ENCODE peak calls at places on chromosomes 11 and 22, in four cellular contexts. One of them, this sample, is unnamed.

GRCh38 chr22:22398530-22399327 is 109.8 kb downstream of the ZNF280B start:
- DNase-seq in CD8-positive, alpha-beta memory T cell: no peak
- DNase-seq in C1 segment of cervical spinal cord: no peak
- DNase-seq in amniotic stem cell: no peak
- DNase-seq in this sample: peak

GRCh38 chr11:62588966-62589637 is 2.2 kb downstream of the TUT1 start:
- DNase-seq in amniotic stem cell: no peak
- DNase-seq in C1 segment of cervical spinal cord: no peak
- DNase-seq in CD8-positive, alpha-beta memory T cell: no peak
- DNase-seq in this sample: no peak

GRCh38 chr11:17183836-17184235 is 23.9 kb downstream of the PIK3C2A start:
- DNase-seq in amniotic stem cell: no peak
- DNase-seq in C1 segment of cervical spinal cord: no peak
- DNase-seq in CD8-positive, alpha-beta memory T cell: no peak
- DNase-seq in this sample: no peak

GRCh38 chr11:103920933-103921332 is 115.5 kb upstream of the DDI1 start:
- DNase-seq in amniotic stem cell: no peak
- DNase-seq in C1 segment of cervical spinal cord: no peak
- DNase-seq in CD8-positive, alpha-beta memory T cell: no peak
- DNase-seq in this sample: no peak

GRCh38 chr11:111982019-111982464 is 43.2 kb upstream of the DLAT start:
- DNase-seq in C1 segment of cervical spinal cord: peak
- DNase-seq in amniotic stem cell: no peak
- DNase-seq in CD8-positive, alpha-beta memory T cell: peak
- DNase-seq in this sample: no peak

GRCh38 chr11:102596578-102596977 is 28.6 kb downstream of the MMP20 start:
- DNase-seq in C1 segment of cervical spinal cord: no peak
- DNase-seq in amniotic stem cell: no peak
- DNase-seq in CD8-positive, alpha-beta memory T cell: no peak
- DNase-seq in this sample: no peak

GRCh38 chr11:26823963-26824362 is 102.1 kb upstream of the SLC5A12 start:
- DNase-seq in C1 segment of cervical spinal cord: no peak
- DNase-seq in CD8-positive, alpha-beta memory T cell: no peak
- DNase-seq in amniotic stem cell: no peak
- DNase-seq in this sample: no peak

GRCh38 chr11:99260696-99261095 is 239.9 kb downstream of the CNTN5 start:
- DNase-seq in CD8-positive, alpha-beta memory T cell: no peak
- DNase-seq in C1 segment of cervical spinal cord: no peak
- DNase-seq in amniotic stem cell: no peak
- DNase-seq in this sample: no peak

GRCh38 chr11:69467196-69467595 is 14.3 kb upstream of the LINC01488 start:
- DNase-seq in amniotic stem cell: no peak
- DNase-seq in CD8-positive, alpha-beta memory T cell: no peak
- DNase-seq in C1 segment of cervical spinal cord: no peak
- DNase-seq in this sample: no peak

GRCh38 chr22:23484651-23485050 is 95.4 kb downstream of the IGLL1 start:
- DNase-seq in C1 segment of cervical spinal cord: no peak
- DNase-seq in CD8-positive, alpha-beta memory T cell: no peak
- DNase-seq in amniotic stem cell: no peak
- DNase-seq in this sample: no peak

GRCh38 chr11:13338437-13339069 is 61.0 kb downstream of the BMAL1 start:
- DNase-seq in amniotic stem cell: no peak
- DNase-seq in C1 segment of cervical spinal cord: no peak
- DNase-seq in CD8-positive, alpha-beta memory T cell: no peak
- DNase-seq in this sample: no peak

GRCh38 chr22:23841736-23842404 is 3.1 kb upstream of the DERL3 start:
- DNase-seq in C1 segment of cervical spinal cord: no peak
- DNase-seq in CD8-positive, alpha-beta memory T cell: no peak
- DNase-seq in amniotic stem cell: no peak
- DNase-seq in this sample: no peak

GRCh38 chr11:73192272-73192671 is 25.8 kb upstream of the P2RY2 start:
- DNase-seq in amniotic stem cell: no peak
- DNase-seq in C1 segment of cervical spinal cord: no peak
- DNase-seq in CD8-positive, alpha-beta memory T cell: no peak
- DNase-seq in this sample: no peak

GRCh38 chr11:66100272-66101037 is 30.4 kb downstream of the PACS1 start:
- DNase-seq in amniotic stem cell: no peak
- DNase-seq in C1 segment of cervical spinal cord: peak
- DNase-seq in CD8-positive, alpha-beta memory T cell: peak
- DNase-seq in this sample: peak

GRCh38 chr11:28146123-28146751 is 38.0 kb downstream of the METTL15 start:
- DNase-seq in C1 segment of cervical spinal cord: no peak
- DNase-seq in amniotic stem cell: peak
- DNase-seq in CD8-positive, alpha-beta memory T cell: no peak
- DNase-seq in this sample: no peak

GRCh38 chr22:30224161-30224857 is 22.2 kb downstream of the LIF start:
- DNase-seq in C1 segment of cervical spinal cord: no peak
- DNase-seq in CD8-positive, alpha-beta memory T cell: no peak
- DNase-seq in amniotic stem cell: no peak
- DNase-seq in this sample: no peak

GRCh38 chr22:20803696-20804324 is 29.9 kb downstream of the SERPIND1 start:
- DNase-seq in amniotic stem cell: no peak
- DNase-seq in C1 segment of cervical spinal cord: no peak
- DNase-seq in CD8-positive, alpha-beta memory T cell: no peak
- DNase-seq in this sample: no peak

GRCh38 chr11:134276396-134277175 is 407 bp downstream of the GLB1L3 start:
- DNase-seq in amniotic stem cell: no peak
- DNase-seq in CD8-positive, alpha-beta memory T cell: no peak
- DNase-seq in C1 segment of cervical spinal cord: no peak
- DNase-seq in this sample: no peak

GRCh38 chr11:99370557-99371200 is 349.9 kb downstream of the CNTN5 start:
- DNase-seq in C1 segment of cervical spinal cord: no peak
- DNase-seq in CD8-positive, alpha-beta memory T cell: no peak
- DNase-seq in amniotic stem cell: peak
- DNase-seq in this sample: no peak

GRCh38 chr11:92224394-92225205 is at the start of gene FAT3:
- DNase-seq in amniotic stem cell: no peak
- DNase-seq in C1 segment of cervical spinal cord: peak
- DNase-seq in CD8-positive, alpha-beta memory T cell: no peak
- DNase-seq in this sample: no peak

GRCh38 chr11:45400594-45400993 is 114.5 kb upstream of the SYT13 start:
- DNase-seq in amniotic stem cell: peak
- DNase-seq in CD8-positive, alpha-beta memory T cell: no peak
- DNase-seq in C1 segment of cervical spinal cord: no peak
- DNase-seq in this sample: no peak

GRCh38 chr11:3380706-3381570 is 2.0 kb upstream of the ZNF195 start:
- DNase-seq in C1 segment of cervical spinal cord: no peak
- DNase-seq in CD8-positive, alpha-beta memory T cell: no peak
- DNase-seq in amniotic stem cell: no peak
- DNase-seq in this sample: no peak

GRCh38 chr11:36581536-36581935 is 12.8 kb upstream of the IFTAP start:
- DNase-seq in amniotic stem cell: no peak
- DNase-seq in CD8-positive, alpha-beta memory T cell: no peak
- DNase-seq in C1 segment of cervical spinal cord: no peak
- DNase-seq in this sample: no peak

GRCh38 chr22:44020981-44021380 is 3.1 kb upstream of the PARVB start:
- DNase-seq in amniotic stem cell: no peak
- DNase-seq in C1 segment of cervical spinal cord: no peak
- DNase-seq in CD8-positive, alpha-beta memory T cell: no peak
- DNase-seq in this sample: no peak

GRCh38 chr11:117915672-117916235 is 13.4 kb downstream of the TMPRSS13 start:
- DNase-seq in amniotic stem cell: no peak
- DNase-seq in CD8-positive, alpha-beta memory T cell: no peak
- DNase-seq in C1 segment of cervical spinal cord: no peak
- DNase-seq in this sample: no peak

GRCh38 chr11:126500981-126501380 is 145.5 kb downstream of the ST3GAL4 start:
- DNase-seq in amniotic stem cell: no peak
- DNase-seq in C1 segment of cervical spinal cord: no peak
- DNase-seq in CD8-positive, alpha-beta memory T cell: no peak
- DNase-seq in this sample: no peak

GRCh38 chr11:1384206-1384965 is 5.3 kb upstream of the BRSK2 start:
- DNase-seq in C1 segment of cervical spinal cord: no peak
- DNase-seq in amniotic stem cell: no peak
- DNase-seq in CD8-positive, alpha-beta memory T cell: no peak
- DNase-seq in this sample: no peak

GRCh38 chr11:49995559-49995958 is 13.2 kb upstream of the OR4C12 start:
- DNase-seq in amniotic stem cell: no peak
- DNase-seq in CD8-positive, alpha-beta memory T cell: no peak
- DNase-seq in C1 segment of cervical spinal cord: no peak
- DNase-seq in this sample: no peak

GRCh38 chr11:58494096-58494495 is 13.8 kb downstream of the OR5B21 start:
- DNase-seq in CD8-positive, alpha-beta memory T cell: no peak
- DNase-seq in C1 segment of cervical spinal cord: no peak
- DNase-seq in amniotic stem cell: no peak
- DNase-seq in this sample: no peak

GRCh38 chr22:37940698-37941376 is 12.6 kb downstream of the C22orf23 start:
- DNase-seq in C1 segment of cervical spinal cord: no peak
- DNase-seq in CD8-positive, alpha-beta memory T cell: no peak
- DNase-seq in amniotic stem cell: no peak
- DNase-seq in this sample: no peak